ENCODE peak calls at places on chromosomes 13 and 19, in ten cellular contexts. J is small intestine; E is activated naive CD4-positive, alpha-beta T cell treated with anti-CD3 and anti-CD28 coated beads, Interleukin-2, amount 50 U/mL, for 72 hours; O is neural crest cell; V is activated gamma-delta T cell treated with Interleukin-2 at 50 U/mL for 16 hours; D is AG04450; F is CD8-positive, alpha-beta T cell; N is tibial nerve; H is amygdala; Y is left ventricle myocardium inferior. P is an unnamed sample.
A peak's percentile ranks its signal among the peaks of the same experiment; 100 is the strongest.

GRCh38 chr19:1471514-1472107 is 7.4 kb downstream of the C19orf25 start:
- DNase-seq in F (no peak), O (no peak), E (no peak), V (no peak), Y (no peak), N (no peak), D (no peak), J (no peak), H (no peak), P (no peak)

GRCh38 chr19:8320564-8321066 is 560 bp downstream of the NDUFA7 start:
- DNase-seq in D (no peak), J (peak; percentile 21), Y (no peak), H (no peak), O (no peak), E (no peak), F (no peak), N (no peak), V (no peak), P (no peak)

GRCh38 chr13:110306960-110307696 is at the start of the genes COL4A1 and COL4A2:
- DNase-seq in F (no peak), Y (peak; percentile 87), N (peak; percentile 77), E (no peak), D (no peak), J (no peak), H (no peak), O (peak; percentile 52), V (no peak), P (no peak)

GRCh38 chr13:47598340-47598911 is 402.6 kb downstream of the SUCLA2 start:
- DNase-seq in H (no peak), E (no peak), F (no peak), Y (no peak), J (no peak), O (no peak), V (no peak), N (no peak), D (no peak), P (no peak)

GRCh38 chr19:2532252-2533071 is 56.5 kb downstream of the GADD45B start:
- DNase-seq in H (no peak), F (no peak), J (no peak), O (no peak), E (no peak), Y (no peak), N (no peak), D (no peak), V (no peak), P (no peak)

GRCh38 chr13:48892311-48892710 is 83.4 kb upstream of the FNDC3A start:
- DNase-seq in D (peak; percentile 29), V (no peak), O (no peak), Y (no peak), E (no peak), N (no peak), J (no peak), F (no peak), H (no peak), P (no peak)

GRCh38 chr13:76637651-76638111 is 248.5 kb downstream of the KCTD12 start:
- DNase-seq in D (no peak), F (no peak), E (no peak), H (no peak), O (no peak), N (no peak), V (no peak), J (no peak), Y (no peak), P (no peak)

GRCh38 chr19:50708179-50708879 is 11.3 kb downstream of the SHANK1 start:
- DNase-seq in D (no peak), Y (no peak), F (no peak), N (no peak), E (no peak), H (no peak), V (no peak), J (no peak), O (no peak), P (no peak)

GRCh38 chr19:54287456-54287855 is 6.5 kb upstream of the LILRB2 start:
- DNase-seq in J (no peak), F (no peak), N (no peak), V (no peak), H (no peak), D (no peak), E (no peak), O (no peak), Y (no peak), P (no peak)

P was measured in GM12878.